ENCODE peak calls at places on chromosomes 2 and 18, in six cellular contexts. N, X, H, F, S and M are unnamed samples.

GRCh38 chr2:200765995-200766660 is 45.6 kb upstream of the BZW1 start:
- DNase-seq in N (no peak), X (no peak), H (no peak), F (no peak), S (no peak), M (no peak)

GRCh38 chr2:84958135-84959044 is 12.6 kb upstream of the KCMF1 start:
- DNase-seq in N (peak; percentile 87), X (no peak), H (no peak), F (no peak), S (peak; percentile 96), M (peak; percentile 86)

GRCh38 chr2:229202646-229203045 is 68.4 kb downstream of the PID1 start:
- DNase-seq in N (no peak), X (no peak), H (no peak), F (no peak), S (no peak), M (no peak)

GRCh38 chr18:48136544-48137353 is 206.3 kb upstream of the SMAD2 start:
- DNase-seq in N (no peak), X (no peak), H (no peak), F (peak; percentile 26), S (peak; percentile 14), M (no peak)

GRCh38 chr18:73535189-73535588 is 612.4 kb downstream of the FBXO15 start:
- DNase-seq in N (no peak), X (no peak), H (no peak), F (no peak), S (no peak), M (no peak)

GRCh38 chr2:102698369-102699111 is 63.3 kb upstream of the TMEM182 start:
- DNase-seq in N (no peak), X (peak; percentile 9), H (no peak), F (no peak), S (no peak), M (peak; percentile 26)

GRCh38 chr18:45617284-45617683 is 2.0 kb downstream of the SLC14A2 start:
- DNase-seq in N (no peak), X (no peak), H (peak; percentile 93), F (no peak), S (peak; percentile 17), M (no peak)

GRCh38 chr2:45919711-45920111 is 268.2 kb downstream of the PRKCE start:
- DNase-seq in N (no peak), X (no peak), H (no peak), F (no peak), S (no peak), M (no peak)

GRCh38 chr2:241959751-241960269 is 90.3 kb downstream of the RTP5 start:
- DNase-seq in N (no peak), X (no peak), H (no peak), F (no peak), S (no peak), M (no peak)

GRCh38 chr2:186862869-186863709 is 14.1 kb upstream of the ZSWIM2 start:
- DNase-seq in N (peak; percentile 85), X (no peak), H (no peak), F (no peak), S (peak; percentile 13), M (peak; percentile 83)

GRCh38 chr18:11268691-11269686 is 119.6 kb upstream of the PIEZO2 start:
- DNase-seq in N (no peak), X (no peak), H (no peak), F (no peak), S (no peak), M (no peak)

GRCh38 chr2:182949572-182950189 is 83.2 kb upstream of the FRZB start:
- DNase-seq in N (peak; percentile 11), X (no peak), H (peak; percentile 35), F (no peak), S (no peak), M (no peak)

GRCh38 chr18:79964330-79965118 is at the start of gene HSBP1L1:
- DNase-seq in N (peak; percentile 40), X (peak; percentile 33), H (peak; percentile 73), F (peak; percentile 75), S (peak; percentile 57), M (no peak)

GRCh38 chr2:102505290-102505689 is 32.3 kb downstream of the SLC9A4 start:
- DNase-seq in N (no peak), X (no peak), H (no peak), F (no peak), S (no peak), M (no peak)

GRCh38 chr2:197777823-197778407 is 7.2 kb downstream of the BOLL start:
- DNase-seq in N (peak; percentile 58), X (peak; percentile 13), H (no peak), F (no peak), S (peak; percentile 4), M (no peak)

GRCh38 chr2:70103531-70104061 is 16.3 kb downstream of the PCBP1 start:
- DNase-seq in N (no peak), X (no peak), H (no peak), F (no peak), S (no peak), M (no peak)

GRCh38 chr18:79912994-79913831 is 38.2 kb downstream of the SLC66A2 start:
- DNase-seq in N (no peak), X (no peak), H (peak; percentile 3), F (no peak), S (no peak), M (no peak)

GRCh38 chr18:5914971-5915370 is 19.6 kb upstream of the TMEM200C start:
- DNase-seq in N (no peak), X (no peak), H (no peak), F (no peak), S (no peak), M (no peak)

GRCh38 chr2:207092803-207093202 is 72.9 kb downstream of the KLF7 start:
- DNase-seq in N (no peak), X (no peak), H (no peak), F (no peak), S (no peak), M (no peak)

GRCh38 chr2:212723226-212723625 is 184.6 kb upstream of the ERBB4 start:
- DNase-seq in N (no peak), X (no peak), H (no peak), F (no peak), S (no peak), M (no peak)

GRCh38 chr2:26691140-26691539 is 1.4 kb upstream of the KCNK3 start:
- DNase-seq in N (no peak), X (no peak), H (peak; percentile 45), F (no peak), S (no peak), M (no peak)

GRCh38 chr2:26692814-26693286 is 328 bp downstream of the KCNK3 start:
- DNase-seq in N (peak; percentile 7), X (peak; percentile 54), H (no peak), F (no peak), S (no peak), M (no peak)

GRCh38 chr2:26694001-26694400 is 1.5 kb downstream of the KCNK3 start:
- DNase-seq in N (no peak), X (no peak), H (no peak), F (no peak), S (no peak), M (no peak)

GRCh38 chr2:26691881-26692813 is at the start of gene KCNK3:
- DNase-seq in N (peak; percentile 23), X (peak; percentile 90), H (peak; percentile 71), F (peak; percentile 66), S (peak; percentile 50), M (no peak)

DNA sequence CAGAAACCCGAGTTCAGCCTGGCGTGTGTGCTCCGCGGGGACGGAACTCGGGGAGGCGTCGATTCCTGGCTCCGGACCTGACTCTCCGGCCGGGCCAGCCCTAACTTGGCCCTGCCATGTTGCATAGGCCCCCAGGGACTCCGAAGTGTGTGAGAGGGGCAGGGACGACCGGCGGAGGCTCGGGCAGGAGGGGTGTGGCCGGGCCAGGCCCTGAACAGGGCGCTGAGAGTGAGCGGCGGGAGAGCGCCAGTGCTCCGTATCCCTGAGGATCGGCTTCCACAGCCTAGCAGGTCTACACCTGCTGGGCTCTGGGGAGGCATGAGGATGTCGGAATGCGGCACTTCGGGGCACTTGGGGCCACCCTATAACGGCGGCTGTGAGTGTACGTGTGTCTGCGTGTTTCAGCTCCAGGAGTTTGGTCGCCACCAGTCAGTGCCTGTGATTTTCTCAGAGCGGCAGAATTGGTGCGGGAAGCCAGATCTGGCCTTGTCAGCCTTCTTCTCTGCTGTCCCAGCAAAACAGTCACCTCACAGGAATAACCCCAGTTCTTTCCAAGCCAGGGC is 846 bp downstream of the KCNK3 start:
- DNase-seq in N (no peak), X (peak; percentile 52), H (peak; percentile 46), F (no peak), S (no peak), M (no peak)
- H3K4me3 ChIP-seq in N (no peak overlapping the region), X (peak overlapping the region; percentile 81), H (peak overlapping the region; percentile 39), F (no peak overlapping the region), S (peak overlapping the region; percentile 36), M (no peak overlapping the region)

DNA sequence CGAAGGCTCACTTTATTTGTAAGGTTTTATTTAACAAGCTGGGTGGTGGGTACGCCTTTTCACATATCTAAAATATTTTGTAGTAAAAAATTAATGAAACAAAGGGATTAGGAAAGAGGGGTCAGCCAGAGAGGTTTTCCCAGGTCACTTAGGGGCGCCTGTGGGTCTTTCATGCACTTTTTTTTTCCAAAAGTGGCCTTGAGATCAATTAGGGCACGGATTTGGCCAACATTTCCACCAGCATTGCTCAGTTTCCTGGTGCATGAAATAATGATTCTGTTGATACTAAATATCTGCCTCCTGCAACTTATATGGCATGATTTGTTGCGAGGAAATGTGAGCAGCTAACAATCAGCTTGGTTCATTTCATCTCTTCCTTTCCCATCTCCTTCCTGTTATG is 67.6 kb upstream of the ZCCHC2 start:
- DNase-seq in N (peak; percentile 50), X (no peak), H (no peak), F (no peak), S (no peak), M (no peak)
- H3K4me1 ChIP-seq in N (peaks cover 26% of the 10 kb centered on the region), X (no peaks in the 10 kb centered on the region), H (peaks cover 10% of the 10 kb centered on the region), F (no peaks in the 10 kb centered on the region), S (peaks cover 43% of the 10 kb centered on the region), M (peaks cover 7% of the 10 kb centered on the region)

GRCh38 chr2:52000156-52000855 is 968.4 kb upstream of the NRXN1 start:
- DNase-seq in N (no peak), X (no peak), H (no peak), F (no peak), S (no peak), M (no peak)

GRCh38 chr2:51998890-51999289 is 967.0 kb upstream of the NRXN1 start:
- DNase-seq in N (no peak), X (no peak), H (no peak), F (no peak), S (no peak), M (no peak)

GRCh38 chr2:51995293-51995692 is 963.4 kb upstream of the NRXN1 start:
- DNase-seq in N (peak; percentile 3), X (no peak), H (no peak), F (no peak), S (no peak), M (no peak)

GRCh38 chr2:51996569-51996917 is 964.6 kb upstream of the NRXN1 start:
- DNase-seq in N (peak; percentile 38), X (no peak), H (no peak), F (no peak), S (no peak), M (no peak)

GRCh38 chr2:51997571-51997970 is 965.6 kb upstream of the NRXN1 start:
- DNase-seq in N (no peak), X (no peak), H (no peak), F (no peak), S (no peak), M (peak; percentile 39)
- H3K4me3 ChIP-seq in N (no peak overlapping the region), X (no peak overlapping the region), H (no peak overlapping the region), F (no peak overlapping the region), S (no peak overlapping the region), M (no peak overlapping the region)

DNA sequence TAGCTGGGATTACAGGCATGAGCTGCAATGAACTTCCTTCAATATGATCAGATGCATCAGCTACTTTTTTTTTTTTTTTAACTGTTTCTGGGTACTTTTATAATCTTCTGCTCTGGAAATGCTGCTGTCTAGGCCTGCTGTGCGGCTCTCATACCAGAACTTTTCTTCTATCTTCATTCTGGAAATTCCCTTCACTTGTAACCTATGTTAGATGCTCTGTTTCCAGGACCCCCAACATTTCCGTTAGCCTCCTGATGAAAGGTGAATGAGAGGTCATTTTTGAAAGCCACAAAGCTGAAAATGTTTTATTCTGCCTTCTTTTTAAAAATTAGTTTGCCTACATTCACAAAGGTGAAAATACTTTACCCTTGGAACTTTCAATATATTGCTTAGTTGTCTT is 8.6 kb downstream of the AGFG1 start:
- DNase-seq in N (no peak), X (no peak), H (no peak), F (no peak), S (no peak), M (no peak)
- H3K4me1 ChIP-seq in N (no peaks in the 10 kb centered on the region), X (peaks cover 3% of the 10 kb centered on the region), H (no peaks in the 10 kb centered on the region), F (peaks cover 24% of the 10 kb centered on the region), S (peaks cover 88% of the 10 kb centered on the region), M (no peaks in the 10 kb centered on the region)